ENCODE peak calls at places on chromosomes 7 and 10, in seven cellular contexts. C, I, U, A, H, D and Q are unnamed samples.

GRCh38 chr7:100342761-100343160 is 15.2 kb upstream of the PILRB start:
- DNase-seq in C (no peak), A (no peak), D (no peak), I (no peak), H (no peak), U (peak), Q (no peak)

GRCh38 chr7:44711528-44711927 is 37.1 kb upstream of the ZMIZ2 start:
- DNase-seq in D (no peak), C (no peak), I (no peak), U (no peak), H (no peak), A (no peak), Q (no peak)

GRCh38 chr7:26399747-26400146 is 108.1 kb downstream of the SNX10 start:
- DNase-seq in H (no peak), C (no peak), U (no peak), D (no peak), I (no peak), A (no peak), Q (no peak)

GRCh38 chr10:24727811-24728210 is 4.1 kb upstream of the ARHGAP21 start:
- DNase-seq in C (no peak), U (no peak), H (no peak), I (no peak), A (no peak), D (no peak), Q (no peak)

GRCh38 chr7:101553771-101554445 is 75.2 kb downstream of the MYL10 start:
- DNase-seq in H (peak), D (no peak), C (no peak), U (no peak), I (no peak), A (no peak), Q (no peak)

GRCh38 chr7:30148426-30148825 is 13.6 kb downstream of the MTURN start:
- DNase-seq in D (no peak), C (no peak), U (no peak), A (no peak), H (no peak), I (no peak), Q (no peak)

GRCh38 chr7:39130740-39131538 is 153.2 kb downstream of the POU6F2 start:
- DNase-seq in U (no peak), A (no peak), H (no peak), I (no peak), C (no peak), D (peak), Q (no peak)

GRCh38 chr10:71548494-71548846 is 151.8 kb downstream of the CDH23 start:
- DNase-seq in I (no peak), A (peak), H (no peak), C (no peak), D (no peak), U (no peak), Q (peak)

GRCh38 chr10:86851329-86852207 is 95.1 kb downstream of the BMPR1A start:
- DNase-seq in U (no peak), C (no peak), I (no peak), H (no peak), A (no peak), D (no peak), Q (no peak)

GRCh38 chr10:117363027-117363426 is 12.2 kb downstream of the PDZD8 start:
- DNase-seq in H (no peak), A (no peak), I (no peak), C (no peak), U (no peak), D (no peak), Q (peak)

GRCh38 chr7:26202019-26202985 is 757 bp downstream of the CBX3 start:
- DNase-seq in D (peak), A (no peak), I (peak), C (peak), H (peak), U (peak), Q (no peak)

GRCh38 chr10:117075064-117075463 is 63.0 kb downstream of the VAX1 start:
- DNase-seq in D (no peak), U (no peak), C (no peak), I (no peak), H (no peak), A (no peak), Q (peak)

GRCh38 chr10:16967000-16967865 is 150.0 kb upstream of the RSU1 start:
- DNase-seq in U (no peak), H (no peak), C (no peak), D (no peak), A (no peak), I (no peak), Q (no peak)
- TF ChIP-seq POLR2A in U (no peak), H (no peak), C (no peak), D (no peak), A (no peak), I (no peak), Q (no peak)

GRCh38 chr10:125127986-125128385 is 32.4 kb downstream of the CTBP2 start:
- DNase-seq in D (no peak), H (no peak), U (no peak), C (no peak), A (no peak), I (no peak), Q (no peak)
- TF ChIP-seq POLR2A in D (no peak), H (no peak), U (no peak), C (no peak), A (no peak), I (no peak), Q (no peak)

GRCh38 chr7:103296901-103297836 is at the start of gene PMPCB:
- DNase-seq in C (peak), A (peak), H (peak), U (peak), D (peak), I (peak), Q (peak)
- TF ChIP-seq POLR2A in C (peak), A (peak), H (peak), U (no peak), D (peak), I (peak), Q (peak)

GRCh38 chr10:92114201-92114600 is 176.7 kb downstream of the CPEB3 start:
- DNase-seq in A (no peak), C (no peak), D (no peak), U (no peak), H (no peak), I (no peak), Q (no peak)
- TF ChIP-seq POLR2A in A (no peak), C (no peak), D (no peak), U (no peak), H (no peak), I (no peak), Q (no peak)

DNA sequence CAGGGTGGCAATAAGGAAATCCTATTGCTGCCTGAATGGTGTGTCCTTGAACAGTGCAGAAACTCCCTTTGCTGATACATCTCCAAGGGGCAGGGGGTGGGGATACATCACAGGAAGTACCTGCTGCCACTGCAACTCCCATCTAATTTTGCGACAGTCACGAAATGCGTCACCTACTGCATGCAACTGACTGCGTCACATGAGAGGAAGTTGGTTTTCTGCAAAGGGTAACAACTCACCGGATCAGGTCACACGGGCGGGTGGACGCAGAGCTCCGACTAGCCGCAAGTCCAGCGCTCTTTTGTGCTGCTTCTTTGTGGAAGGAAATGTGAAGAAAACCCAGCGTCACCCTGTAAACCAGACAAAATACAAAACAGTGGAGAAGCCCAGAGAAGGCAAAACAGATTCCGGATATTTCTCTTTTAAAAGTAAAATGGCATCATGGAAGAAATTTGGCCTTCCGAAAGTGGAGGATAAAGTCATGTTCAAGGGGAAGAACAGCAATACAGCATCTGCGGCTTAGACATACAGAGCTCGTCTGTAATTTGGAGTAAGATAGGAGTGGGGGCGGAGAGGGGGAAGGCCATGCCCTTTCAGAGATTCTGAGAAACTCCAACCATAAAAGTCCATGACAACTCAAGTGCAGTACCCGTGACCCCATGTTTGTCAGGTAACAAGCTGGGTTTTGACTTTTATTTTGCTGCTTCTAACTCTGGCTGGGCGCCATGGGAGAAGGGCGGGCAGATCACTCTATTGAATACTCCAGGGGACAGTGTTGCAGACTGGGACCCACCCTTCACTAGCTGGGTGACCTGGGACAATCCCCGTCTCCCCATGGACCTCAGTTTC is 32.3 kb upstream of the PLEKHS1 start:
- DNase-seq in C (no peak), A (no peak), H (peak), U (no peak), D (no peak), I (no peak), Q (no peak)
- TF ChIP-seq POLR2A in C (no peak), A (no peak), H (peak), U (no peak), D (no peak), I (no peak), Q (no peak)